ENCODE peak calls at places on chromosomes 1 and 21, in eight cellular contexts. H, Y, R, O, A, K, X and P are unnamed samples.

GRCh38 chr1:152110365-152110859 is 4.8 kb downstream of the TCHH start:
- DNase-seq in H (peak; percentile 49), Y (no peak), R (no peak), O (no peak), A (no peak), K (no peak), X (peak; percentile 46), P (no peak)

GRCh38 chr1:81801032-81801833 is 499 bp downstream of the ADGRL2 start:
- DNase-seq in H (peak; percentile 77), Y (peak; percentile 91), R (peak; percentile 53), O (peak; percentile 45), A (no peak), K (peak; percentile 61), X (peak; percentile 93), P (peak; percentile 72)

GRCh38 chr1:200778766-200779165 is 40.1 kb downstream of the CAMSAP2 start:
- DNase-seq in H (no peak), Y (peak; percentile 12), R (no peak), O (no peak), A (no peak), K (no peak), X (no peak), P (no peak)

GRCh38 chr1:86067626-86068025 is 88.9 kb downstream of the COL24A1 start:
- DNase-seq in H (no peak), Y (no peak), R (no peak), O (no peak), A (no peak), K (no peak), X (no peak), P (no peak)

GRCh38 chr1:43987159-43988022 is 4.0 kb upstream of the CCDC24 start:
- DNase-seq in H (peak; percentile 62), Y (no peak), R (no peak), O (no peak), A (no peak), K (no peak), X (no peak), P (no peak)

GRCh38 chr1:94792473-94792875 is 27.7 kb upstream of the SLC44A3 start:
- DNase-seq in H (peak; percentile 83), Y (no peak), R (no peak), O (no peak), A (no peak), K (no peak), X (peak; percentile 87), P (no peak)

GRCh38 chr1:94418664-94419655 is 771 bp downstream of the ABCD3 start:
- DNase-seq in H (peak; percentile 30), Y (peak; percentile 67), R (no peak), O (no peak), A (peak; percentile 1), K (peak; percentile 29), X (peak; percentile 38), P (no peak)

GRCh38 chr1:62782197-62782886 is 1.6 kb upstream of the ATG4C start:
- DNase-seq in H (peak; percentile 60), Y (no peak), R (no peak), O (no peak), A (no peak), K (no peak), X (peak; percentile 75), P (no peak)

GRCh38 chr1:219999821-220000220 is 46.5 kb downstream of the EPRS1 start:
- DNase-seq in H (no peak), Y (no peak), R (no peak), O (no peak), A (no peak), K (no peak), X (no peak), P (no peak)

GRCh38 chr1:181166377-181167196 is 78.1 kb downstream of the IER5 start:
- DNase-seq in H (peak; percentile 69), Y (peak; percentile 75), R (peak; percentile 57), O (no peak), A (peak; percentile 61), K (peak; percentile 80), X (peak; percentile 78), P (peak; percentile 75)

GRCh38 chr21:15206514-15206913 is 141.7 kb upstream of the NRIP1 start:
- DNase-seq in H (no peak), Y (no peak), R (no peak), O (no peak), A (no peak), K (no peak), X (no peak), P (no peak)

GRCh38 chr21:34100337-34100736 is 27.0 kb downstream of the MRPS6 start:
- DNase-seq in H (no peak), Y (no peak), R (no peak), O (no peak), A (no peak), K (no peak), X (no peak), P (no peak)

GRCh38 chr1:174433451-174433850 is 14.3 kb upstream of the GPR52 start:
- DNase-seq in H (peak; percentile 78), Y (no peak), R (no peak), O (no peak), A (no peak), K (no peak), X (peak; percentile 69), P (no peak)

GRCh38 chr1:110200666-110201065 is 9.4 kb upstream of the KCNC4 start:
- DNase-seq in H (no peak), Y (no peak), R (no peak), O (no peak), A (no peak), K (no peak), X (peak; percentile 36), P (no peak)

GRCh38 chr1:8259498-8260290 is 58.2 kb upstream of the SLC45A1 start:
- DNase-seq in H (peak; percentile 81), Y (no peak), R (no peak), O (no peak), A (no peak), K (no peak), X (peak; percentile 60), P (no peak)

GRCh38 chr1:201328576-201328975 is 45.3 kb downstream of the PKP1 start:
- DNase-seq in H (no peak), Y (no peak), R (no peak), O (no peak), A (no peak), K (no peak), X (no peak), P (no peak)

GRCh38 chr1:75575837-75576236 is 35.1 kb downstream of the SLC44A5 start:
- DNase-seq in H (no peak), Y (no peak), R (no peak), O (no peak), A (no peak), K (no peak), X (no peak), P (no peak)

GRCh38 chr1:209612646-209613350 is 29.3 kb downstream of the CAMK1G start:
- DNase-seq in H (peak; percentile 62), Y (no peak), R (no peak), O (no peak), A (no peak), K (no peak), X (no peak), P (no peak)

GRCh38 chr1:209610378-209610905 is 26.9 kb downstream of the CAMK1G start:
- DNase-seq in H (peak; percentile 52), Y (no peak), R (no peak), O (no peak), A (no peak), K (no peak), X (no peak), P (no peak)

GRCh38 chr1:209614151-209614420 is 30.6 kb downstream of the CAMK1G start:
- DNase-seq in H (no peak), Y (no peak), R (no peak), O (no peak), A (no peak), K (no peak), X (no peak), P (no peak)

GRCh38 chr1:209613351-209614150 is 30.0 kb downstream of the CAMK1G start:
- DNase-seq in H (peak; percentile 63), Y (no peak), R (no peak), O (no peak), A (no peak), K (no peak), X (no peak), P (no peak)

GRCh38 chr1:209611771-209612570 is 28.5 kb downstream of the CAMK1G start:
- DNase-seq in H (peak; percentile 63), Y (no peak), R (no peak), O (no peak), A (no peak), K (peak; percentile 15), X (no peak), P (no peak)
- TF ChIP-seq CTCF in H (peak; percentile 23), Y (no peak), R (no peak), O (no peak), A (no peak), K (peak; percentile 17), X (no peak), P (no peak)

GRCh38 chr1:28893403-28894102 is 20.8 kb upstream of the EPB41 start:
- DNase-seq in H (no peak), Y (no peak), R (no peak), O (no peak), A (peak; percentile 22), K (no peak), X (peak; percentile 56), P (peak; percentile 44)
- TF ChIP-seq CTCF in H (peak; percentile 29), Y (no peak), R (peak; percentile 40), O (no peak), A (peak; percentile 23), K (no peak), X (peak; percentile 50), P (peak; percentile 21)

GRCh38 chr1:246417813-246418564 is 89.1 kb downstream of the SMYD3 start:
- DNase-seq in H (no peak), Y (no peak), R (no peak), O (no peak), A (no peak), K (no peak), X (no peak), P (no peak)
- TF ChIP-seq CTCF in H (no peak), Y (no peak), R (no peak), O (no peak), A (no peak), K (no peak), X (no peak), P (no peak)

GRCh38 chr1:182786223-182787001 is 3.2 kb upstream of the NPL start:
- DNase-seq in H (peak; percentile 62), Y (peak; percentile 59), R (peak; percentile 44), O (peak; percentile 24), A (no peak), K (peak; percentile 79), X (peak; percentile 79), P (peak; percentile 73)

GRCh38 chr1:182782587-182782913 is 7.0 kb upstream of the NPL start:
- DNase-seq in H (no peak), Y (no peak), R (no peak), O (no peak), A (no peak), K (no peak), X (no peak), P (no peak)

GRCh38 chr1:182784556-182785171 is 4.9 kb upstream of the NPL start:
- DNase-seq in H (peak; percentile 42), Y (peak; percentile 30), R (no peak), O (no peak), A (no peak), K (peak; percentile 21), X (peak; percentile 57), P (no peak)

GRCh38 chr1:182781849-182782586 is 7.6 kb upstream of the NPL start:
- DNase-seq in H (peak; percentile 60), Y (peak; percentile 79), R (peak; percentile 33), O (peak; percentile 23), A (peak; percentile 57), K (peak; percentile 77), X (peak; percentile 62), P (peak; percentile 65)

DNA sequence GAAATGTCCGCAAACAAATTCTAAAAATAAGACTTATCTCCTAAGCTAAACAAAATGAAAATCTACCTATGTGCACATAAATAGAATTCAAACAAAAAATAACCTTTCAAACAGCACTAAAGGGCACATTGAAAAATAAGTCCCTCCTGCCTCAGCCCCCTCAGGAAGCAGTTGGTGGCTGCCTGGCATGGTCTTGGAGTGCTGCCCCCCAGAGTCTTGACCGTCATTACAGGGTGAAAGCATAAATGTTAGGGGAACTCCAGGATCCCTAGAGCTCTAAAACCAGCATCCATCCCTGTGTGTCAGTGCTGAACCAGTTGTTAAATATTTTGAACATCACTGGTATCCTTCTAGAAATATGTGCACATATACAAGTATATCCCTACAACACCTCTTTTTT is 6.5 kb upstream of the NPL start:
- DNase-seq in H (no peak), Y (no peak), R (no peak), O (no peak), A (no peak), K (peak; percentile 28), X (no peak), P (peak; percentile 16)
- TF ChIP-seq CTCF in H (no peak), Y (no peak), R (no peak), O (no peak), A (no peak), K (no peak), X (no peak), P (no peak)